ENCODE peak calls at places on chromosomes 16 and 17, in four cellular contexts. V is gastrocnemius medialis, G is AG04450, X is thoracic aorta. B is an unnamed sample.
A peak's percentile ranks its signal among the peaks of the same experiment; 100 is the strongest.

GRCh38 chr17:35849469-35850348 is 19.0 kb downstream of the HEATR9 start:
- DNase-seq in V (no peak), G (peak; percentile 32), X (no peak), B (peak; percentile 34)

GRCh38 chr17:29612404-29613370 is 10.0 kb downstream of the CORO6 start:
- DNase-seq in V (peak; percentile 1), G (no peak), X (no peak), B (no peak)

GRCh38 chr16:82070656-82071369 is 35.8 kb downstream of the HSD17B2 start:
- DNase-seq in V (no peak), G (peak; percentile 26), X (no peak), B (peak; percentile 60)

GRCh38 chr17:74380959-74381808 is 13.9 kb downstream of the GPR142 start:
- DNase-seq in V (no peak), G (no peak), X (no peak), B (no peak)

GRCh38 chr16:89530401-89531381 is 22.5 kb downstream of the SPG7 start:
- DNase-seq in V (no peak), G (no peak), X (no peak), B (no peak)

GRCh38 chr17:1882836-1883235 is 53.0 kb downstream of the RPA1 start:
- DNase-seq in V (no peak), G (no peak), X (no peak), B (no peak)

GRCh38 chr17:18966831-18967624 is 15.1 kb downstream of the SLC5A10 start:
- DNase-seq in V (peak; percentile 35), G (no peak), X (no peak), B (no peak)

GRCh38 chr17:45172541-45173286 is 11.0 kb downstream of the HEXIM2 start:
- DNase-seq in V (peak; percentile 63), G (no peak), X (peak; percentile 73), B (peak; percentile 99)

GRCh38 chr16:72014675-72015074 is 6.1 kb downstream of the DHODH start:
- DNase-seq in V (no peak), G (no peak), X (no peak), B (no peak)

GRCh38 chr17:42484304-42484703 is 25.6 kb downstream of the ATP6V0A1 start:
- DNase-seq in V (no peak), G (no peak), X (no peak), B (no peak)

GRCh38 chr16:901149-901548 is 69.6 kb downstream of the LMF1 start:
- DNase-seq in V (no peak), G (no peak), X (no peak), B (no peak)

GRCh38 chr17:57523926-57524634 is 221.0 kb downstream of the CCDC182 start:
- DNase-seq in V (peak; percentile 56), G (peak; percentile 23), X (peak; percentile 54), B (peak; percentile 83)

GRCh38 chr17:39650121-39650579 is 13.2 kb downstream of the STARD3 start:
- DNase-seq in V (no peak), G (no peak), X (no peak), B (no peak)

GRCh38 chr17:67364847-67365761 is 1.3 kb downstream of the PSMD12 start:
- DNase-seq in V (no peak), G (no peak), X (no peak), B (peak; percentile 12)

GRCh38 chr17:66967867-66968543 is 3.5 kb downstream of the CACNG4 start:
- DNase-seq in V (no peak), G (no peak), X (no peak), B (no peak)

GRCh38 chr17:75288784-75289121 is 480 bp downstream of the SLC25A19 start:
- DNase-seq in V (no peak), G (no peak), X (no peak), B (peak; percentile 43)

GRCh38 chr16:31880322-31880979 is 6.8 kb downstream of the ZNF267 start:
- DNase-seq in V (no peak), G (no peak), X (no peak), B (peak; percentile 34)

GRCh38 chr16:85553436-85554113 is 59.5 kb upstream of the GSE1 start:
- DNase-seq in V (no peak), G (no peak), X (no peak), B (peak; percentile 79)

GRCh38 chr17:61186996-61187395 is 212.6 kb upstream of the TBX2 start:
- DNase-seq in V (no peak), G (no peak), X (no peak), B (no peak)

GRCh38 chr16:84614914-84615813 is 2.7 kb downstream of the COTL1 start:
- DNase-seq in V (no peak), G (no peak), X (no peak), B (no peak)

GRCh38 chr16:21116148-21116693 is 34.4 kb downstream of the DNAH3 start:
- DNase-seq in V (no peak), G (no peak), X (no peak), B (no peak)

GRCh38 chr17:49438885-49439284 is 24.2 kb upstream of the PHB1 start:
- DNase-seq in V (no peak), G (no peak), X (no peak), B (no peak)

GRCh38 chr17:49439673-49440571 is 25.2 kb upstream of the PHB1 start:
- DNase-seq in V (no peak), G (no peak), X (no peak), B (no peak)

GRCh38 chr17:49439305-49439672 is 24.6 kb upstream of the PHB1 start:
- DNase-seq in V (no peak), G (no peak), X (no peak), B (no peak)

GRCh38 chr17:49437696-49438438 is 23.2 kb upstream of the PHB1 start:
- DNase-seq in V (no peak), G (no peak), X (no peak), B (no peak)

GRCh38 chr17:49438439-49438861 is 23.8 kb upstream of the PHB1 start:
- DNase-seq in V (no peak), G (no peak), X (no peak), B (no peak)
- H3K4me3 ChIP-seq in V (no peak overlapping the region), G (no peak overlapping the region), X (no peak overlapping the region), B (no peak overlapping the region)

DNA sequence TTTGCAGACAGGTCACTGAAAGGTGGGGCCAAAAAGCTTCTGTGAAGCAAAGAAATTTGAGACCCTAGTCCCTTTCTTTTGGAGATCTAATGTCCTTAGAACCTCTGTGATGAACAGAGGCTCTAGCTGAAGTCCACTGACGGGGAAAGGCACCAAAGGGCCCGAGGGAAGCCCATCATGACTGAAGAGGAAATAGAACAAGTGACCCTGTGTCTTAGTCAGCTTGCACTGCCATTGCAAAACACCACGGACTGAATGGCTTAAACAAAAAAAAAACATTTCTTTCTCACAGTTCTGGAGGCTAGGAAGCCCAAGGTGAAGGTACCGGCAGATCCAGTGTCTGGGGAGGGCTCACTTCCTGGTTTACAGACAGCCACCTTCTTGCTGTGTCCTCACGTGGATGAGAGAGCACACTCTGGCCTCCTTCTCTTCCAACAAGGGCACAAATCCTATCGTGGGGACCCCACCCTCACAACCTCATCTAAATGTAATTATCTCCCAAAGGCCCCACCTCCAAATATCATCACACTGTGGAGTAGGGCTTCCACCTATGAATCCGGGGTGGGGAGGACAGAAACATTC is 24.3 kb upstream of the ASGR2 start:
- DNase-seq in V (no peak), G (no peak), X (no peak), B (no peak)
- H3K4me3 ChIP-seq in V (no peak overlapping the region), G (no peak overlapping the region), X (no peak overlapping the region), B (no peak overlapping the region)

GRCh38 chr16:68645494-68646388 is 631 bp downstream of the CDH3 start:
- DNase-seq in V (no peak), G (no peak), X (no peak), B (no peak)
- H3K4me3 ChIP-seq in V (no peak overlapping the region), G (no peak overlapping the region), X (peak overlapping the region; percentile 49), B (no peak overlapping the region)

GRCh38 chr16:4876646-4877297 is 29.5 kb downstream of the UBN1 start:
- DNase-seq in V (no peak), G (no peak), X (no peak), B (no peak)
- H3K4me3 ChIP-seq in V (no peak overlapping the region), G (no peak overlapping the region), X (no peak overlapping the region), B (no peak overlapping the region)

GRCh38 chr17:38419508-38419981 is 8.7 kb upstream of the ARHGAP23 start:
- DNase-seq in V (no peak), G (no peak), X (no peak), B (no peak)
- H3K4me3 ChIP-seq in V (peak overlapping the region; percentile 34), G (peak overlapping the region; percentile 43), X (peak overlapping the region; percentile 68), B (no peak overlapping the region)

DNA sequence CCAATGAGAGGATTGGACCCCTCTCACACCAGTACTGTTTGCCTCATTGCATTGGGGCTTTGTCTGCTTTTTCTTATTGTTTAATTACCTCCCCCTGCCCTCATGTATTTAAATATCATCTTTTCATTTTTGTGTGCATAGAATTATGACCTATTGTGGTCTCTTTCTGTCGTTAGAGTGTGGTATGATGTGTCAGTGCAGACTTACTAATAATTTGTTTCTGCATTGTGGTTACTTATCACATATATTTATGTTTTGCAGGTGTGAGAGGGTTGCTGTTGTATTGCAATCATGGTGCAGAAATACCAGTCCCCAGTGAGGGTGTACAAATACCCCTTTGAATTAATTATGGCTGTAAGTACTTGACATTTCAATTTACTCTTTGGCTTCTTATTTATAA is 2.5 kb downstream of the SEC14L1 start:
- DNase-seq in V (no peak), G (no peak), X (no peak), B (no peak)
- H3K4me3 ChIP-seq in V (peak overlapping the region; percentile 69), G (no peak overlapping the region), X (no peak overlapping the region), B (no peak overlapping the region)

GRCh38 chr17:31686495-31686894 is 172.5 kb downstream of the COPRS start:
- DNase-seq in V (no peak), G (no peak), X (no peak), B (peak; percentile 27)

GRCh38 chr17:31680126-31680525 is 178.9 kb downstream of the COPRS start:
- DNase-seq in V (no peak), G (no peak), X (no peak), B (no peak)

GRCh38 chr17:31687505-31688126 is 171.4 kb downstream of the COPRS start:
- DNase-seq in V (no peak), G (no peak), X (no peak), B (peak; percentile 30)

GRCh38 chr17:31688704-31689103 is 170.3 kb downstream of the COPRS start:
- DNase-seq in V (no peak), G (no peak), X (no peak), B (peak; percentile 60)

DNA sequence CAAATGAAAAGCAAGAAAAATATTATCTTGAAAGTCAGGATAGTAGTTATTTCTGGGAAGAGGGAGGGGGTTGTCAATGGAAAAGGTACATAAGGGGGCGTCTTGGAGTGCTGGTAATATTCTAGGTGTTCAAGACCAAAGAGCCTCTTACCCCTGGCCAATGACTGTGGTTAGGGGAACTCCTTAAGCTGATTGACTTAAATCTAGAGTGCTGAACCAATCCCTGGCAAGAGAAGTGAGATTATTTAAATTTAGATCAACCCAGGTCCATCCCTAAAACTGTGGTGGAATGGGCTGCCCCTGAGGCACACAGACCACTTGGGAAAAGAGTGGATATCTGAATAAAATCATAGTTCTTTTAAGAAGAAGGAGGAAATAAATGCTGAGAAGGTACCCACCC is 174.1 kb downstream of the COPRS start:
- DNase-seq in V (no peak), G (no peak), X (no peak), B (no peak)
- H3K4me3 ChIP-seq in V (no peak overlapping the region), G (no peak overlapping the region), X (no peak overlapping the region), B (no peak overlapping the region)

DNA sequence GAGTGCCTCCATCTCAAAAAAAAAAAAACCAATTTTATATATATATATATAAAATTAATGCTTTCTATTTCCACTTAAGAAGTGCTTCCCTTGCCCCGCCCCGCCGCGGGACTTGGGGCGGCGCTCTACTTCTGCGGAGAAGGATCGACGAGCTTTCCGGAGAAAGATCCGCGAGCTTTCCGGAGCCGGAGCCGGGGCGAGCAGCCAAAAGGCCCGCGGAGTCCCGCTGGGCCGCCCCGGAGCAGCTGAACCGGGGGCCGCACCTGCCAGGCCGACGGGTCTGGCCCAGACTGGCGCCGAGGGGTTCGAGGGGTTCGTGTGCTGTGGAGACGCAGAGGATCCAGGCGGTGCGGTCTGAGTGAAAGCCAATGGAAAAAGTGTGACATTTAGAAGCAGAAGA is 50.7 kb downstream of the TBC1D26 start:
- DNase-seq in V (no peak), G (no peak), X (no peak), B (no peak)
- H3K4me3 ChIP-seq in V (peak overlapping the region; percentile 46), G (peak overlapping the region; percentile 32), X (peak overlapping the region; percentile 72), B (no peak overlapping the region)

B was measured in MG63.